ENCODE peak calls at places on chromosome 7, in four cellular contexts. Z is A549, N is endodermal cell, V is upper lobe of left lung. U is an unnamed sample.

GRCh38 chr7:44291066-44291732 is 34.2 kb downstream of the CAMK2B start:
- DNase-seq in V (peak; percentile 73), Z (no peak), N (peak; percentile 30), U (peak; percentile 22)

GRCh38 chr7:13416071-13416470 is 573.4 kb downstream of the ETV1 start:
- DNase-seq in Z (no peak), V (no peak), N (no peak), U (no peak)

GRCh38 chr7:90383879-90384278 is 19.4 kb upstream of the CLDN12 start:
- DNase-seq in Z (no peak), V (no peak), N (no peak), U (no peak)

GRCh38 chr7:129376778-129377700 is 57.2 kb upstream of the STRIP2 start:
- DNase-seq in N (no peak), Z (no peak), V (no peak), U (no peak)

GRCh38 chr7:138549082-138549481 is 89.0 kb downstream of the TRIM24 start:
- DNase-seq in V (no peak), Z (no peak), N (no peak), U (no peak)

GRCh38 chr7:73829505-73829904 is 1.3 kb upstream of the CLDN4 start:
- DNase-seq in V (no peak), N (peak; percentile 67), Z (no peak), U (no peak)

GRCh38 chr7:127798023-127798422 is 146.0 kb downstream of the SND1 start:
- DNase-seq in N (no peak), V (no peak), Z (no peak), U (peak; percentile 30)

GRCh38 chr7:105935250-105935649 is 27.8 kb upstream of the CDHR3 start:
- DNase-seq in N (no peak), Z (no peak), V (no peak), U (no peak)

GRCh38 chr7:251005-251404 is 39.0 kb upstream of the FOXL3 start:
- DNase-seq in Z (no peak), V (peak; percentile 58), N (no peak), U (no peak)

GRCh38 chr7:69775231-69775771 is 177.0 kb downstream of the AUTS2 start:
- DNase-seq in Z (peak; percentile 25), V (no peak), N (no peak), U (no peak)

GRCh38 chr7:111561659-111561908 is 708 bp downstream of the IMMP2L start:
- DNase-seq in V (no peak), N (no peak), Z (no peak), U (no peak)

GRCh38 chr7:27965650-27966049 is 214.9 kb downstream of the JAZF1 start:
- DNase-seq in V (no peak), N (no peak), Z (no peak), U (no peak)

GRCh38 chr7:135905355-135905754 is 71.8 kb downstream of the MTPN start:
- DNase-seq in Z (no peak), V (no peak), N (no peak), U (no peak)

GRCh38 chr7:118629898-118630469 is 405.5 kb downstream of the ANKRD7 start:
- DNase-seq in Z (no peak), V (no peak), N (peak; percentile 43), U (no peak)

GRCh38 chr7:19133390-19133789 is 11.8 kb downstream of the FERD3L start:
- DNase-seq in Z (no peak), V (no peak), N (no peak), U (no peak)

GRCh38 chr7:149825567-149826343 is 12.4 kb upstream of the ZNF862 start:
- DNase-seq in N (no peak), V (peak; percentile 74), Z (no peak), U (no peak)

GRCh38 chr7:22666732-22667131 is 60.3 kb upstream of the IL6 start:
- DNase-seq in Z (no peak), V (no peak), N (no peak), U (no peak)

GRCh38 chr7:117834983-117835664 is 38.1 kb downstream of the CTTNBP2 start:
- DNase-seq in V (no peak), Z (no peak), N (peak; percentile 54), U (no peak)

GRCh38 chr7:80147543-80148376 is 13.1 kb downstream of the GNAI1 start:
- DNase-seq in N (no peak), Z (no peak), V (no peak), U (no peak)

GRCh38 chr7:158033196-158033595 is 554.4 kb downstream of the PTPRN2 start:
- DNase-seq in N (peak; percentile 1), V (no peak), Z (no peak), U (no peak)

GRCh38 chr7:5625938-5626337 is 155.5 kb downstream of the RNF216 start:
- DNase-seq in V (no peak), Z (peak; percentile 47), N (no peak), U (no peak)

GRCh38 chr7:112505495-112505894 is 24.7 kb downstream of the LSMEM1 start:
- DNase-seq in Z (no peak), V (no peak), N (no peak), U (no peak)

GRCh38 chr7:155685791-155686160 is 41.3 kb downstream of the RBM33 start:
- DNase-seq in N (no peak), Z (no peak), V (no peak), U (no peak)

GRCh38 chr7:18855796-18856195 is 261.6 kb downstream of the TWIST1 start:
- DNase-seq in Z (no peak), N (no peak), V (no peak), U (no peak)

GRCh38 chr7:132666786-132667185 is 90.5 kb upstream of the PLXNA4 start:
- DNase-seq in V (no peak), N (no peak), Z (no peak), U (no peak)

GRCh38 chr7:156832195-156832877 is 60.6 kb downstream of the LMBR1 start:
- DNase-seq in Z (no peak), N (no peak), V (no peak), U (no peak)

GRCh38 chr7:76020031-76020714 is 25.8 kb upstream of the TMEM120A start:
- DNase-seq in N (peak; percentile 91), Z (peak; percentile 77), V (no peak), U (peak; percentile 37)

GRCh38 chr7:45897042-45897690 is 8.9 kb downstream of the IGFBP1 start:
- DNase-seq in V (no peak), Z (no peak), N (no peak), U (no peak)

GRCh38 chr7:70694909-70695803 is 436.8 kb upstream of the GALNT17 start:
- DNase-seq in N (peak; percentile 76), Z (no peak), V (peak; percentile 87), U (peak; percentile 56)

GRCh38 chr7:95229301-95229700 is 95.0 kb downstream of the PON1 start:
- DNase-seq in N (peak; percentile 45), Z (no peak), V (no peak), U (no peak)

GRCh38 chr7:107035446-107035845 is 9.1 kb upstream of the PRKAR2B start:
- DNase-seq in Z (peak; percentile 43), V (no peak), N (no peak), U (no peak)

GRCh38 chr7:48112431-48113165 is 23.5 kb downstream of the UPP1 start:
- DNase-seq in N (no peak), V (no peak), Z (no peak), U (no peak)

GRCh38 chr7:22732556-22733126 is 5.6 kb downstream of the IL6 start:
- DNase-seq in Z (no peak), N (no peak), V (no peak), U (no peak)

GRCh38 chr7:17299477-17299991 is 1.1 kb downstream of the AHR start:
- DNase-seq in N (peak; percentile 48), Z (no peak), V (no peak), U (no peak)

GRCh38 chr7:151447901-151448260 is 7.9 kb upstream of the CRYGN start:
- DNase-seq in V (no peak), Z (no peak), N (no peak), U (no peak)

GRCh38 chr7:151449990-151450389 is 10.0 kb upstream of the CRYGN start:
- DNase-seq in Z (no peak), N (no peak), V (no peak), U (no peak)

GRCh38 chr7:151447312-151447711 is 7.4 kb upstream of the CRYGN start:
- DNase-seq in N (no peak), V (peak; percentile 46), Z (no peak), U (no peak)

GRCh38 chr7:151446412-151446811 is 6.5 kb upstream of the CRYGN start:
- DNase-seq in N (no peak), Z (no peak), V (no peak), U (no peak)

DNA sequence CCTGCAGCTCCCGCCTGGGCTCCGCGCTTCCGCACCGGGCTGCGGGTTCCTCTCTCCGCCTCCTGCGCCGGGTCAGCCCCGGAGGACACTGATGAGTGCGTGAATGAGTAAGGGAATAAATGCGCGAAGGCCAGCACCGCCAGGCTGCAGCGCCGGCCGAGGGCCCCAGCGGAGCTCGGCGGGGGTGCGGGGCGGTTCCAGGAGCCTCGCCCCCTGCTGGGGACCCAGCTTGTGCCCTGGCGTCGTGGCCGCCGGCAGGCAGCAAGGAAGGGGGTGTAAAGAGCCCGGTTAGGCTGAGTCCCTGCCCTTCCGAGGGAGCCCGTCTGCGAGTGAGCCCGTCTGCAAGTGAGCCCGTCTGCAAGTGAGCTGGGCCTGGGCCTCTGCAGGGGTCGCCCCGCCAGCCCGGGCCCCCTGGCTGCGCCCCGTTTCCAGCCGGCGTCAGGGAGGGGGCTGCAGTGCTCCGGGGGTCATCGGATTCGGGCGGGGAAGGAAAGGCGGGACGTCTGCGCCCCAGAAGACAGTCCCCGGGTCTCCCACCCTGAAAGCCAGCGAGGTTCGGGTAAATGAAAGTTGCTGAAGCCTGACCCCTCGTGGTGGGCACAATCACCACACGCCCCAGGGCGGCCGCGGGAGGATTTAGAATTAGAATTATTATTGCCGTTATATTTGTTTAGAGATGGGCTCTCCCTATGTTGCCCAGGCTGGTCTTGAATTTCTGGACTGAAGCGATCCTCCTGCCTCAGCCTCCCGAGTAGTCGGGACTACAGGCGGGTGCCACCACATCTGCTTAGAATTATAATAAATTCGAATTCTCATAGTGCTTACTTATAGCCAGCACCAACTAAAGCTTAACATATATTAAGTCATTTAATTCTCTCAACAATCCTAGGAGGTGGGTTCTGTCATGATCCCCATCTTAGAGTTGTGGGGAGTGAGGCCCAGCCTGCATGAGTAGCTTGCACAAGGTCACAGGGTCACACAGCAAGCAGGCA is 8.6 kb upstream of the CRYGN start:
- DNase-seq in Z (peak; percentile 90), N (peak; percentile 92), V (peak; percentile 90), U (peak; percentile 56)
- TF ChIP-seq CTCF in Z (peak; percentile 90), N (peak; percentile 93), V (peak; percentile 87), U (peak; percentile 85)

DNA sequence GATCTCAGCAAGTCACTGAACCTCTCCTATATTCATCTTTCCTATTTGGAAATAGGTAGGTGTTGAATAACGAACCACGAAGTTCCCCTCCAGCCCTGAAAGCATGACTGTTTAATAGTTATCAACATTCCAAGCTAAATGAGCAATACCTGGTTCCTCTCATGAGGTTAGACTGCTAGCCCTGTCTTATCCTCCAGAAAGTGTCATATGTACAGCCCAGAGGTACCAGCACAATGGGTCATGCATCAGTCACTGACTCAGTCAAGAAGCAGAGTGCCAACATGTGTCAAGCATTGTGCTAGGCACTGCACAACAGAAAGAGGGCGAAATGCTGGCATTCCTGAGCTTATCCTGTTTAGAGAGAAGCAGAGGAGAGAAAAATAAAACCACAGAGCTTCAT is 70.0 kb downstream of the AMPH start:
- DNase-seq in N (no peak), V (no peak), Z (no peak), U (no peak)
- TF ChIP-seq CTCF in N (no peak), V (no peak), Z (no peak), U (no peak)

GRCh38 chr7:124276005-124276606 is 243.2 kb upstream of the TMEM229A start:
- DNase-seq in Z (peak; percentile 1), V (no peak), N (peak; percentile 87), U (no peak)
- TF ChIP-seq CTCF in Z (peak; percentile 12), V (no peak), N (peak; percentile 83), U (peak; percentile 44)

DNA sequence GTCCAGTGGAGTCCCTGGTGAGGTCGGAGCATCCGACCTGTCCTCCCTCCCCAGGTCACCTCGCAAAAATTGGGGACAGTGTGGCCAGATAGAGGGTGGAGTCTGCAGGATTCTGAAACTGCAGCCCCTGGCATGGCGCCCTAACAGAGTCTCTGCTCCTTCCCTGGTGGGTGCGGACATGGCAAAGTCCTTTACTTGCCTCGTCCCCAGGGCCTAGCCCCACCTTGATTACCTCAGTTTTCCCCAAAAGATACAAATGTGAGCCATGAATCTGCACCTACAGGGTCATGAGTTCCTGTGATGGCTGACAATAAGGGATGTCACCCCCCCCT is 47.7 kb downstream of the NPVF start:
- DNase-seq in Z (peak; percentile 15), N (no peak), V (no peak), U (no peak)
- TF ChIP-seq CTCF in Z (no peak), N (no peak), V (no peak), U (peak; percentile 36)